ENCODE peak calls at places on chromosomes 5 and 9, in nine cellular contexts. F is dermis blood vessel endothelial cell; W is HS-5; B is activated CD4-positive, alpha-beta T cell treated with anti-CD3 and anti-CD28 coated beads for 4 hours; I is substantia nigra; X is GM20000; O is stimulated activated CD4-positive, alpha-beta T cell treated with anti-CD3 and anti-CD28 coated beads, Interleukin-2, amount 100 ng/mL, for 24 hours; J is astrocyte; R is COR-L47. C is an unnamed sample.
A peak's percentile ranks its signal among the peaks of the same experiment; 100 is the strongest.

GRCh38 chr9:87869082-87869481 is 13.6 kb upstream of the SPATA31E1 start:
- DNase-seq in F (no peak), W (no peak), B (no peak), I (no peak), X (no peak), O (no peak), J (no peak), R (no peak), C (no peak)

GRCh38 chr5:179819296-179820126 is 1.2 kb upstream of the SQSTM1 start:
- DNase-seq in F (peak; percentile 89), W (no peak), B (no peak), I (peak; percentile 62), X (peak; percentile 72), O (peak; percentile 46), J (peak; percentile 62), R (peak; percentile 67), C (peak; percentile 77)

GRCh38 chr5:170431571-170431970 is 42.4 kb upstream of the KCNMB1 start:
- DNase-seq in F (no peak), W (no peak), B (no peak), I (no peak), X (no peak), O (no peak), J (no peak), R (no peak), C (no peak)

GRCh38 chr5:144575736-144576135 is 405.1 kb downstream of the KCTD16 start:
- DNase-seq in F (no peak), W (no peak), B (no peak), I (no peak), X (no peak), O (no peak), J (no peak), R (no peak), C (no peak)

GRCh38 chr9:85007753-85008152 is 338.2 kb downstream of the NTRK2 start:
- DNase-seq in F (no peak), W (no peak), B (no peak), I (no peak), X (no peak), O (no peak), J (no peak), R (no peak), C (no peak)

GRCh38 chr5:58648846-58649245 is 66.0 kb downstream of the RAB3C start:
- DNase-seq in F (peak; percentile 93), W (no peak), B (no peak), I (no peak), X (no peak), O (no peak), J (no peak), R (no peak), C (no peak)

GRCh38 chr9:117411547-117411946 is 3.3 kb downstream of the ASTN2 start:
- DNase-seq in F (peak; percentile 32), W (no peak), B (no peak), I (peak; percentile 39), X (peak; percentile 56), O (no peak), J (no peak), R (peak; percentile 50), C (peak; percentile 23)

GRCh38 chr5:63310644-63311043 is 651.6 kb downstream of the HTR1A start:
- DNase-seq in F (no peak), W (no peak), B (no peak), I (no peak), X (no peak), O (no peak), J (no peak), R (no peak), C (no peak)

GRCh38 chr5:67350600-67351315 is 154.2 kb upstream of the CD180 start:
- DNase-seq in F (peak; percentile 37), W (no peak), B (no peak), I (no peak), X (no peak), O (no peak), J (no peak), R (peak; percentile 69), C (no peak)

GRCh38 chr5:43514471-43514815 is 505 bp downstream of the C5orf34 start:
- DNase-seq in F (peak; percentile 63), W (peak; percentile 60), B (no peak), I (no peak), X (no peak), O (no peak), J (peak; percentile 86), R (no peak), C (peak; percentile 74)

GRCh38 chr9:2838984-2839367 is 4.9 kb downstream of the PUM3 start:
- DNase-seq in F (no peak), W (no peak), B (no peak), I (no peak), X (no peak), O (no peak), J (no peak), R (no peak), C (no peak)

GRCh38 chr9:37302277-37302676 is 120.2 kb upstream of the GRHPR start:
- DNase-seq in F (peak; percentile 46), W (no peak), B (peak; percentile 26), I (no peak), X (peak; percentile 64), O (no peak), J (no peak), R (peak; percentile 39), C (peak; percentile 29)

GRCh38 chr9:129143461-129143927 is 32.3 kb downstream of the PTPA start:
- DNase-seq in F (peak; percentile 96), W (no peak), B (no peak), I (no peak), X (no peak), O (no peak), J (peak; percentile 87), R (no peak), C (peak; percentile 71)

GRCh38 chr9:110257097-110257955 is 1.0 kb upstream of the TXN start:
- DNase-seq in F (no peak), W (no peak), B (peak; percentile 5), I (no peak), X (peak; percentile 27), O (peak; percentile 22), J (peak; percentile 16), R (no peak), C (peak; percentile 21)

GRCh38 chr5:142675211-142675599 is 10.7 kb downstream of the FGF1 start:
- DNase-seq in F (no peak), W (no peak), B (no peak), I (no peak), X (no peak), O (no peak), J (no peak), R (no peak), C (no peak)

GRCh38 chr9:110712955-110713354 is 44.4 kb downstream of the MUSK start:
- DNase-seq in F (no peak), W (no peak), B (no peak), I (no peak), X (no peak), O (no peak), J (no peak), R (no peak), C (peak; percentile 9)

GRCh38 chr5:79759436-79759835 is 69.8 kb downstream of the CMYA5 start:
- DNase-seq in F (no peak), W (peak; percentile 41), B (no peak), I (no peak), X (no peak), O (no peak), J (peak; percentile 84), R (no peak), C (peak; percentile 71)

GRCh38 chr9:35910613-35911488 is 1.6 kb downstream of the SPAAR start:
- DNase-seq in F (peak; percentile 91), W (no peak), B (peak; percentile 50), I (no peak), X (peak; percentile 47), O (peak; percentile 45), J (peak; percentile 38), R (peak; percentile 65), C (peak; percentile 67)

GRCh38 chr9:109289931-109290330 is 30.9 kb downstream of the EPB41L4B start:
- DNase-seq in F (no peak), W (no peak), B (no peak), I (no peak), X (no peak), O (no peak), J (no peak), R (no peak), C (no peak)

GRCh38 chr5:83554686-83555085 is 83.1 kb downstream of the VCAN start:
- DNase-seq in F (peak; percentile 12), W (no peak), B (no peak), I (no peak), X (no peak), O (no peak), J (peak; percentile 67), R (no peak), C (peak; percentile 8)

GRCh38 chr9:94270009-94270408 is 10.9 kb downstream of the ZNF169 start:
- DNase-seq in F (no peak), W (no peak), B (no peak), I (no peak), X (no peak), O (no peak), J (no peak), R (no peak), C (no peak)

GRCh38 chr9:134189475-134190231 is 25.3 kb upstream of the RNU6ATAC start:
- DNase-seq in F (no peak), W (no peak), B (no peak), I (no peak), X (no peak), O (no peak), J (peak; percentile 39), R (no peak), C (no peak)

GRCh38 chr5:171433352-171433698 is 13.9 kb downstream of the FGF18 start:
- DNase-seq in F (no peak), W (no peak), B (no peak), I (no peak), X (no peak), O (no peak), J (no peak), R (no peak), C (no peak)

GRCh38 chr5:68376931-68377330 is 161.4 kb downstream of the PIK3R1 start:
- DNase-seq in F (no peak), W (no peak), B (no peak), I (no peak), X (no peak), O (no peak), J (no peak), R (no peak), C (no peak)

GRCh38 chr9:116154976-116155699 is 1.5 kb downstream of the PAPPA start:
- DNase-seq in F (no peak), W (no peak), B (no peak), I (no peak), X (peak; percentile 53), O (no peak), J (peak; percentile 56), R (no peak), C (peak; percentile 71)

GRCh38 chr9:134260801-134261200 is 65.5 kb upstream of the RXRA start:
- DNase-seq in F (no peak), W (no peak), B (no peak), I (no peak), X (no peak), O (no peak), J (no peak), R (no peak), C (no peak)

GRCh38 chr9:114954986-114955623 is 24.7 kb upstream of the TNFSF8 start:
- DNase-seq in F (no peak), W (no peak), B (no peak), I (no peak), X (no peak), O (no peak), J (no peak), R (peak; percentile 3), C (no peak)

GRCh38 chr5:4737868-4738267 is 402.3 kb upstream of the ADAMTS16 start:
- DNase-seq in F (no peak), W (no peak), B (no peak), I (no peak), X (no peak), O (no peak), J (no peak), R (no peak), C (no peak)

GRCh38 chr5:181170237-181170830 is 22.9 kb downstream of the OR2V2 start:
- DNase-seq in F (no peak), W (no peak), B (no peak), I (no peak), X (no peak), O (no peak), J (no peak), R (no peak), C (peak; percentile 17)

GRCh38 chr5:163529698-163530097 is 24.3 kb downstream of the MAT2B start:
- DNase-seq in F (no peak), W (no peak), B (no peak), I (no peak), X (no peak), O (no peak), J (no peak), R (no peak), C (no peak)

C was measured in EL.